ENCODE peak calls at places on chromosomes 12 and 14, in eight cellular contexts. W is effector memory CD8-positive, alpha-beta T cell; J is GDM1; N is astrocyte of the spinal cord; H is HCEC 1CT; X is activated naive CD8-positive, alpha-beta T cell treated with anti-CD3 and anti-CD28 coated beads, Interleukin-2, amount 50 U/mL, for 16 hours; O is fibroblast of the conjunctiva; Z is NCI-H2081. P is an unnamed sample.

GRCh38 chr12:121295746-121296617 is 527 bp downstream of the CAMKK2 start:
- DNase-seq in J (no peak), X (no peak), N (peak), Z (peak), H (no peak), O (no peak), W (no peak), P (peak)

GRCh38 chr12:69243099-69244084 is 4.0 kb downstream of the CPSF6 start:
- DNase-seq in N (no peak), O (no peak), H (no peak), X (no peak), W (no peak), Z (no peak), J (no peak), P (no peak)

GRCh38 chr14:71232506-71232905 is 325.2 kb downstream of the PCNX1 start:
- DNase-seq in X (no peak), O (no peak), J (no peak), W (no peak), Z (no peak), H (no peak), N (no peak), P (no peak)

GRCh38 chr12:64058541-64059321 is 163.4 kb downstream of the KICS2 start:
- DNase-seq in H (no peak), X (no peak), J (no peak), N (no peak), O (no peak), Z (no peak), W (no peak), P (no peak)

GRCh38 chr14:92718659-92719058 is 29.8 kb downstream of the LGMN start:
- DNase-seq in X (no peak), H (no peak), N (no peak), Z (no peak), O (no peak), W (no peak), J (no peak), P (no peak)

GRCh38 chr14:87992349-87992719 is 648 bp downstream of the GALC start:
- DNase-seq in J (no peak), W (no peak), H (peak), O (peak), N (no peak), X (no peak), Z (no peak), P (no peak)

GRCh38 chr12:131455218-131455506 is 255.7 kb upstream of the SFSWAP start:
- DNase-seq in W (no peak), J (no peak), X (no peak), H (no peak), O (no peak), N (no peak), Z (no peak), P (no peak)

GRCh38 chr12:20364501-20364900 is 3.8 kb upstream of the PDE3A start:
- DNase-seq in X (no peak), H (no peak), W (no peak), Z (peak), N (no peak), O (no peak), J (no peak), P (no peak)

GRCh38 chr12:86634706-86635410 is 378.7 kb upstream of the MGAT4C start:
- DNase-seq in O (no peak), Z (no peak), H (peak), X (no peak), W (no peak), N (peak), J (no peak), P (no peak)

GRCh38 chr14:59688224-59689170 is 111.9 kb upstream of the CCDC175 start:
- DNase-seq in O (peak), W (no peak), N (peak), Z (peak), X (no peak), H (peak), J (peak), P (peak)

GRCh38 chr12:128570191-128571065 is 253.3 kb downstream of the SLC15A4 start:
- DNase-seq in J (no peak), X (no peak), N (no peak), Z (no peak), W (peak), H (no peak), O (no peak), P (no peak)

GRCh38 chr12:18549598-18549997 is 188.2 kb downstream of the PLCZ1 start:
- DNase-seq in O (no peak), H (no peak), Z (no peak), X (no peak), J (no peak), N (no peak), W (no peak), P (no peak)

GRCh38 chr14:89667983-89668382 is 250.9 kb upstream of the FOXN3 start:
- DNase-seq in W (no peak), N (peak), X (no peak), H (peak), Z (no peak), J (no peak), O (no peak), P (no peak)

GRCh38 chr12:94134226-94134795 is 14.1 kb upstream of the PLXNC1 start:
- DNase-seq in H (peak), X (no peak), J (peak), O (peak), W (peak), N (peak), Z (peak), P (peak)

GRCh38 chr14:55328317-55328716 is 57.1 kb downstream of the FBXO34 start:
- DNase-seq in O (no peak), X (no peak), J (no peak), N (no peak), W (no peak), H (no peak), Z (no peak), P (no peak)

GRCh38 chr12:122944588-122944987 is 21.7 kb downstream of the ABCB9 start:
- DNase-seq in J (no peak), Z (no peak), H (peak), N (peak), X (no peak), W (no peak), O (no peak), P (peak)

GRCh38 chr12:110501378-110501721 is 561 bp downstream of the VPS29 start:
- DNase-seq in H (peak), Z (peak), N (peak), W (no peak), X (no peak), J (peak), O (peak), P (peak)